ENCODE peak calls at places on chromosomes 4 and X, in nine cellular contexts. One of them, this sample, is unnamed.

GRCh38 chrX:78455901-78456300 is 128.5 kb upstream of the CYSLTR1 start:
- DNase-seq in HCT116: no peak
- DNase-seq in A549: no peak
- DNase-seq in endothelial cell of umbilical vein: no peak
- DNase-seq in HepG2: no peak
- DNase-seq in GM12878: no peak
- DNase-seq in H1: no peak
- DNase-seq in K562: no peak
- DNase-seq in SK-N-SH: no peak
- DNase-seq in this sample: no peak

GRCh38 chr4:185138161-185138560 is 4.9 kb upstream of the SLC25A4 start:
- DNase-seq in HCT116: no peak
- DNase-seq in A549: no peak
- DNase-seq in endothelial cell of umbilical vein: peak; percentile 62
- DNase-seq in HepG2: no peak
- DNase-seq in GM12878: no peak
- DNase-seq in H1: no peak
- DNase-seq in K562: no peak
- DNase-seq in SK-N-SH: no peak
- DNase-seq in this sample: no peak

GRCh38 chr4:94689155-94689554 is 68.6 kb upstream of the BMPR1B start:
- DNase-seq in HCT116: no peak
- DNase-seq in A549: no peak
- DNase-seq in endothelial cell of umbilical vein: no peak
- DNase-seq in HepG2: no peak
- DNase-seq in GM12878: no peak
- DNase-seq in H1: no peak
- DNase-seq in K562: no peak
- DNase-seq in SK-N-SH: no peak
- DNase-seq in this sample: no peak

GRCh38 chrX:119410027-119410819 is 11.1 kb downstream of the SLC25A43 start:
- DNase-seq in HCT116: peak; percentile 49
- DNase-seq in A549: peak; percentile 46
- DNase-seq in endothelial cell of umbilical vein: no peak
- DNase-seq in HepG2: peak; percentile 57
- DNase-seq in GM12878: no peak
- DNase-seq in H1: no peak
- DNase-seq in K562: peak; percentile 72
- DNase-seq in SK-N-SH: no peak
- DNase-seq in this sample: no peak

GRCh38 chrX:45775462-45775861 is 574.8 kb upstream of the DIPK2B start:
- DNase-seq in HCT116: no peak
- DNase-seq in A549: no peak
- DNase-seq in endothelial cell of umbilical vein: peak; percentile 80
- DNase-seq in HepG2: no peak
- DNase-seq in GM12878: no peak
- DNase-seq in H1: no peak
- DNase-seq in K562: no peak
- DNase-seq in SK-N-SH: no peak
- DNase-seq in this sample: no peak

GRCh38 chr4:96504386-96504785 is 664.5 kb downstream of the PDHA2 start:
- DNase-seq in HCT116: no peak
- DNase-seq in A549: no peak
- DNase-seq in endothelial cell of umbilical vein: no peak
- DNase-seq in HepG2: no peak
- DNase-seq in GM12878: no peak
- DNase-seq in H1: no peak
- DNase-seq in K562: no peak
- DNase-seq in SK-N-SH: no peak
- DNase-seq in this sample: no peak

GRCh38 chrX:47706575-47706974 is 47.6 kb upstream of the UXT start:
- DNase-seq in HCT116: no peak
- DNase-seq in A549: no peak
- DNase-seq in endothelial cell of umbilical vein: no peak
- DNase-seq in HepG2: no peak
- DNase-seq in GM12878: no peak
- DNase-seq in H1: no peak
- DNase-seq in K562: no peak
- DNase-seq in SK-N-SH: no peak
- DNase-seq in this sample: no peak

GRCh38 chr4:53100801-53101581 is 238.9 kb downstream of the RASL11B start:
- DNase-seq in HCT116: no peak
- DNase-seq in A549: no peak
- DNase-seq in endothelial cell of umbilical vein: peak; percentile 90
- DNase-seq in HepG2: no peak
- DNase-seq in GM12878: no peak
- DNase-seq in H1: no peak
- DNase-seq in K562: no peak
- DNase-seq in SK-N-SH: no peak
- DNase-seq in this sample: no peak

GRCh38 chr4:138736362-138736761 is 279.2 kb upstream of the NOCT start:
- DNase-seq in HCT116: no peak
- DNase-seq in A549: no peak
- DNase-seq in endothelial cell of umbilical vein: peak; percentile 75
- DNase-seq in HepG2: no peak
- DNase-seq in GM12878: no peak
- DNase-seq in H1: no peak
- DNase-seq in K562: no peak
- DNase-seq in SK-N-SH: no peak
- DNase-seq in this sample: no peak

GRCh38 chr4:39050590-39050989 is 11.4 kb upstream of the KLHL5 start:
- DNase-seq in HCT116: no peak
- DNase-seq in A549: no peak
- DNase-seq in endothelial cell of umbilical vein: no peak
- DNase-seq in HepG2: no peak
- DNase-seq in GM12878: no peak
- DNase-seq in H1: no peak
- DNase-seq in K562: no peak
- DNase-seq in SK-N-SH: no peak
- DNase-seq in this sample: no peak

DNA sequence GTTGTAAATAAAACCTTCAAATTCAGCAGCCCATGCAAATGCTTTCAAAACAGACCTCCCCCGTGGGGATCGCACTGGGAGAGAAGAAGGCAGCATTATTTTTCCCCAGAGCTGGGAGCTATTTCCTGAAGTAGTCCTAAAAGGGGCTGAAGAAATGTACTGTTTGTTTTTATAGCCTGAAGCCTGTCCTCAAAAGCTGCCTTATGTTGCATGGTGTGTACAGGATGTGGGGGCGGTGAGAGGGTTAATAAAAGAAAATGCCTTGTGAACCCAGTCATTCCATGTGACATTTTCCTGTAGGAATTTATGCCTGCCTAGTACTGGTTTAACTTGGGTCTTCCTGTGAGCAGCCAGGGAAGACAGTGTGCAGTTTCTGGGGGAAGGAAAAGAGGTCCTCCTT is 144.1 kb downstream of the SOWAHB start:
- DNase-seq in HCT116: no peak
- DNase-seq in A549: no peak
- DNase-seq in endothelial cell of umbilical vein: peak; percentile 86
- DNase-seq in HepG2: no peak
- DNase-seq in GM12878: no peak
- DNase-seq in H1: no peak
- DNase-seq in K562: no peak
- DNase-seq in SK-N-SH: no peak
- DNase-seq in this sample: no peak
- H3K4me3 ChIP-seq in HCT116: peak overlapping the region; percentile 11
- H3K4me3 ChIP-seq in A549: no peak overlapping the region
- H3K4me3 ChIP-seq in endothelial cell of umbilical vein: no peak overlapping the region
- H3K4me3 ChIP-seq in HepG2: no peak overlapping the region
- H3K4me3 ChIP-seq in GM12878: no peak overlapping the region
- H3K4me3 ChIP-seq in H1: no peak overlapping the region
- H3K4me3 ChIP-seq in K562: no peak overlapping the region
- H3K4me3 ChIP-seq in SK-N-SH: peak overlapping the region; percentile 40
- H3K4me3 ChIP-seq in this sample: no peak overlapping the region

DNA sequence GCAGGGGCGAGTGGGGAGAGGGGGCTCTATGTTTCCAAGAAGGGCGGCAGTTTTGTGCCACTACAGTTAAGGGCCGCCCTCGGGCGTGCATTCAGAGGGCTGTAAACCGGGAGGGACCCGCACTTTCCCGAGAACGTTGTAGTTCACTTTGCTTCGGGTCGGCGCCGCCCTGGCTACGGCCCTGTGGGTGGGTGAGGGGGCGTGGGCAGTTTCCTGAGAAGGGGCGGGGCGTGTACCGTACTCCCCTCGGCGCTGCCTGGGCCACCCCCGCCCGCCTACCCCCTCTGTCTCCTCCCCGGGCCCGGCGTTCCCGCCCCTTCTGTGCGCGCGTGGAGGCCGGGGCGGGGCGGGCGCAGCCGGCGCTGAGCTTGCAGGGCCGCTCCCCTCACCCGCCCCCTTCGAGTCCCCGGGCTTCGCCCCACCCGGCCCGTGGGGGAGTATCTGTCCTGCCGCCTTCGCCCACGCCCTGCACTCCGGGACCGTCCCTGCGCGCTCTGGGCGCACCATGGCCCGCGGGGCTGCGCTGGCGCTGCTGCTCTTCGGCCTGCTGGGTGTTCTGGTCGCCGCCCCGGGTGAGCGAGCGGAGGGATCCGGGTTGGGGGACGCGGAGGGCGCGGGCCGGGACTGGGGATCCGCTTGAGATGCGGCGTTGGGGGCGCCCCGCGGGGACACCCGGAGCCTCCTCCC is at the start of gene CD99:
- DNase-seq in HCT116: no peak
- DNase-seq in A549: peak; percentile 83
- DNase-seq in endothelial cell of umbilical vein: peak; percentile 91
- DNase-seq in HepG2: peak; percentile 80
- DNase-seq in GM12878: peak; percentile 46
- DNase-seq in H1: no peak
- DNase-seq in K562: peak; percentile 83
- DNase-seq in SK-N-SH: peak; percentile 90
- DNase-seq in this sample: peak; percentile 90
- TF ChIP-seq MAX in HCT116: no peak
- TF ChIP-seq MAX in A549: no peak
- TF ChIP-seq MAX in endothelial cell of umbilical vein: no peak
- TF ChIP-seq MAX in HepG2: no peak
- TF ChIP-seq MAX in GM12878: no peak
- TF ChIP-seq MAX in H1: no peak
- TF ChIP-seq MAX in K562: no peak
- TF ChIP-seq MAX in SK-N-SH: no peak
- TF ChIP-seq MAX in this sample: no peak

GRCh38 chrX:102995316-102995715 is 58.2 kb downstream of the RAB40AL start:
- DNase-seq in HCT116: no peak
- DNase-seq in A549: no peak
- DNase-seq in endothelial cell of umbilical vein: no peak
- DNase-seq in HepG2: no peak
- DNase-seq in GM12878: no peak
- DNase-seq in H1: no peak
- DNase-seq in K562: no peak
- DNase-seq in SK-N-SH: no peak
- DNase-seq in this sample: no peak
- TF ChIP-seq CTCF in HCT116: no peak
- TF ChIP-seq CTCF in A549: no peak
- TF ChIP-seq CTCF in endothelial cell of umbilical vein: no peak
- TF ChIP-seq CTCF in HepG2: no peak
- TF ChIP-seq CTCF in GM12878: no peak
- TF ChIP-seq CTCF in H1: no peak
- TF ChIP-seq CTCF in K562: no peak
- TF ChIP-seq CTCF in SK-N-SH: no peak
- TF ChIP-seq CTCF in this sample: no peak

GRCh38 chrX:150982235-150982785 is 825 bp upstream of the HMGB3 start:
- DNase-seq in HCT116: no peak
- DNase-seq in A549: no peak
- DNase-seq in endothelial cell of umbilical vein: no peak
- DNase-seq in HepG2: no peak
- DNase-seq in GM12878: no peak
- DNase-seq in H1: no peak
- DNase-seq in K562: no peak
- DNase-seq in SK-N-SH: no peak
- DNase-seq in this sample: peak; percentile 55

GRCh38 chrX:150982786-150983525 is at the start of gene HMGB3:
- DNase-seq in HCT116: peak; percentile 84
- DNase-seq in A549: peak; percentile 94
- DNase-seq in endothelial cell of umbilical vein: peak; percentile 92
- DNase-seq in HepG2: peak; percentile 89
- DNase-seq in GM12878: peak; percentile 53
- DNase-seq in H1: peak; percentile 85
- DNase-seq in K562: peak; percentile 92
- DNase-seq in SK-N-SH: peak; percentile 90
- DNase-seq in this sample: peak; percentile 96

GRCh38 chrX:150984164-150984824 is 1.2 kb downstream of the HMGB3 start:
- DNase-seq in HCT116: no peak
- DNase-seq in A549: no peak
- DNase-seq in endothelial cell of umbilical vein: no peak
- DNase-seq in HepG2: no peak
- DNase-seq in GM12878: no peak
- DNase-seq in H1: no peak
- DNase-seq in K562: peak; percentile 12
- DNase-seq in SK-N-SH: peak; percentile 71
- DNase-seq in this sample: peak; percentile 17

GRCh38 chrX:150980711-150981110 is 2.4 kb upstream of the HMGB3 start:
- DNase-seq in HCT116: no peak
- DNase-seq in A549: no peak
- DNase-seq in endothelial cell of umbilical vein: no peak
- DNase-seq in HepG2: no peak
- DNase-seq in GM12878: no peak
- DNase-seq in H1: no peak
- DNase-seq in K562: no peak
- DNase-seq in SK-N-SH: no peak
- DNase-seq in this sample: no peak

GRCh38 chrX:150983526-150984163 is 510 bp downstream of the HMGB3 start:
- DNase-seq in HCT116: no peak
- DNase-seq in A549: no peak
- DNase-seq in endothelial cell of umbilical vein: peak; percentile 1
- DNase-seq in HepG2: no peak
- DNase-seq in GM12878: no peak
- DNase-seq in H1: no peak
- DNase-seq in K562: no peak
- DNase-seq in SK-N-SH: peak; percentile 64
- DNase-seq in this sample: peak; percentile 20
- H3K4me3 ChIP-seq in HCT116: peak overlapping the region; percentile 56
- H3K4me3 ChIP-seq in A549: peak overlapping the region; percentile 99
- H3K4me3 ChIP-seq in endothelial cell of umbilical vein: peak overlapping the region; percentile 65
- H3K4me3 ChIP-seq in HepG2: peak overlapping the region; percentile 63
- H3K4me3 ChIP-seq in GM12878: peak overlapping the region; percentile 69
- H3K4me3 ChIP-seq in H1: peak overlapping the region; percentile 87
- H3K4me3 ChIP-seq in K562: peak overlapping the region; percentile 73
- H3K4me3 ChIP-seq in SK-N-SH: peak overlapping the region; percentile 60
- H3K4me3 ChIP-seq in this sample: peak overlapping the region; percentile 46

This sample was measured in NB4.